ENCODE peak calls at places on chromosome 17, in ten cellular contexts. K is uterus, I is GM12865, A is small intestine, U is dorsolateral prefrontal cortex, B is fibroblast of mammary gland, W is transverse colon, F is cardiac fibroblast, Y is adipocyte, D is NB4. M is an unnamed sample.

GRCh38 chr17:47611372-47612350 is 38.1 kb upstream of the KPNB1 start:
- DNase-seq in K (no peak), I (no peak), A (no peak), U (no peak), B (peak), W (no peak), F (no peak), Y (peak), D (no peak), M (peak)

GRCh38 chr17:40484285-40484972 is 17.0 kb downstream of the TNS4 start:
- DNase-seq in K (no peak), I (no peak), A (no peak), U (no peak), B (no peak), W (no peak), F (no peak), Y (no peak), D (no peak), M (no peak)

GRCh38 chr17:46814446-46814845 is 4.0 kb downstream of the WNT3 start:
- DNase-seq in K (no peak), I (no peak), A (no peak), U (no peak), B (no peak), W (no peak), F (no peak), Y (no peak), D (no peak), M (no peak)

GRCh38 chr17:77861133-77861695 is 97.3 kb upstream of the TNRC6C start:
- DNase-seq in K (no peak), I (no peak), A (no peak), U (no peak), B (no peak), W (no peak), F (no peak), Y (no peak), D (no peak), M (no peak)

GRCh38 chr17:29163563-29163962 is 16.6 kb downstream of the MYO18A start:
- DNase-seq in K (no peak), I (no peak), A (no peak), U (no peak), B (no peak), W (no peak), F (peak), Y (peak), D (no peak), M (no peak)

GRCh38 chr17:77822302-77823030 is 136.0 kb upstream of the TNRC6C start:
- DNase-seq in K (peak), I (no peak), A (peak), U (no peak), B (peak), W (peak), F (peak), Y (no peak), D (no peak), M (no peak)

GRCh38 chr17:73045722-73046121 is 46.8 kb downstream of the SLC39A11 start:
- DNase-seq in K (no peak), I (no peak), A (no peak), U (no peak), B (no peak), W (no peak), F (no peak), Y (no peak), D (no peak), M (no peak)

GRCh38 chr17:50362661-50363060 is 10.3 kb downstream of the MRPL27 start:
- DNase-seq in K (no peak), I (no peak), A (no peak), U (no peak), B (no peak), W (no peak), F (no peak), Y (no peak), D (no peak), M (no peak)

GRCh38 chr17:1494203-1494602 is 1.7 kb upstream of the MYO1C start:
- DNase-seq in K (no peak), I (no peak), A (no peak), U (no peak), B (no peak), W (no peak), F (no peak), Y (no peak), D (no peak), M (no peak)

GRCh38 chr17:68325961-68326360 is 34.7 kb downstream of the ARSG start:
- DNase-seq in K (no peak), I (no peak), A (no peak), U (no peak), B (no peak), W (no peak), F (no peak), Y (no peak), D (no peak), M (no peak)

GRCh38 chr17:78110363-78111011 is 18.1 kb downstream of the TMC6 start:
- DNase-seq in K (no peak), I (no peak), A (no peak), U (no peak), B (no peak), W (no peak), F (no peak), Y (no peak), D (no peak), M (no peak)

GRCh38 chr17:77319211-77320031 is 178.7 kb downstream of the SEC14L1 start:
- DNase-seq in K (peak), I (peak), A (peak), U (no peak), B (peak), W (peak), F (peak), Y (peak), D (peak), M (peak)

GRCh38 chr17:72705905-72706395 is 386.5 kb downstream of the SLC39A11 start:
- DNase-seq in K (no peak), I (peak), A (no peak), U (no peak), B (no peak), W (no peak), F (no peak), Y (no peak), D (no peak), M (no peak)

GRCh38 chr17:32443827-32444300 is 446 bp upstream of the PSMD11 start:
- DNase-seq in K (no peak), I (no peak), A (peak), U (no peak), B (peak), W (no peak), F (no peak), Y (no peak), D (no peak), M (no peak)

GRCh38 chr17:80861360-80861861 is 130.2 kb upstream of the CHMP6 start:
- DNase-seq in K (no peak), I (no peak), A (no peak), U (no peak), B (no peak), W (peak), F (no peak), Y (no peak), D (no peak), M (no peak)

GRCh38 chr17:32310927-32311568 is 30.9 kb downstream of the C17orf75 start:
- DNase-seq in K (no peak), I (no peak), A (no peak), U (no peak), B (peak), W (no peak), F (peak), Y (no peak), D (peak), M (peak)

GRCh38 chr17:79790805-79791353 is 6.0 kb downstream of the CBX8 start:
- DNase-seq in K (no peak), I (no peak), A (no peak), U (no peak), B (no peak), W (no peak), F (no peak), Y (no peak), D (no peak), M (no peak)

DNA sequence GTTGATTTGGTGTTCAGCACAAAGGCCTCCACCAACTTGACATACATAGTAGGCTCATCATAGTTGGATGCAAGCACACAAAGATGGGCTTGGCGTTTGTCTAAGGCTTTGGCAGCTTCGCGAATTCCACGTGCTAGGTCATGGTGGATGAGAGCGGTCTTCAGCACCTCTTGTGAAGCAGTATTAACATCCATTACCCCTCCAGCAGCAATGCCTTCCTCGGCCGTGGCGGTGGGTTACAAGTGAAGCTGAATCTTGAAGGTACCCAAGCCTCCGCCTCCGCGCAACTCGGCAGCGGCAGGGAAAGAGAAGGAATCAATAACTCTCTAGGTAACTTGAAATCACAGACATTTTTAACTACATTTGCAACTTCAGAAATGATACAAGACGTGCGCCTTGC is 1.1 kb upstream of the PELP1 start:
- DNase-seq in K (no peak), I (no peak), A (no peak), U (no peak), B (no peak), W (no peak), F (no peak), Y (no peak), D (no peak), M (no peak)
- H3K4me3 ChIP-seq in K (no peak), I (peak), A (no peak), U (no peak), B (no peak), W (no peak), F (no peak), Y (no peak), D (no peak), M (no peak)

GRCh38 chr17:15257316-15257925 is 7.7 kb downstream of the PMP22 start:
- DNase-seq in K (peak), I (peak), A (peak), U (peak), B (peak), W (peak), F (peak), Y (peak), D (peak), M (peak)
- H3K4me3 ChIP-seq in K (no peak), I (no peak), A (no peak), U (peak), B (no peak), W (no peak), F (peak), Y (peak), D (no peak), M (no peak)

GRCh38 chr17:38562215-38562569 is 43.6 kb downstream of the SRCIN1 start:
- DNase-seq in K (no peak), I (no peak), A (no peak), U (no peak), B (no peak), W (no peak), F (no peak), Y (no peak), D (no peak), M (no peak)
- H3K4me3 ChIP-seq in K (no peak), I (no peak), A (no peak), U (no peak), B (no peak), W (no peak), F (no peak), Y (no peak), D (no peak), M (no peak)

GRCh38 chr17:42180411-42180921 is 476 bp downstream of the KCNH4 start:
- DNase-seq in K (no peak), I (no peak), A (no peak), U (no peak), B (no peak), W (no peak), F (no peak), Y (no peak), D (no peak), M (no peak)
- H3K4me3 ChIP-seq in K (peak), I (peak), A (no peak), U (peak), B (no peak), W (peak), F (no peak), Y (peak), D (no peak), M (no peak)

M was measured in choroid plexus epithelial cell.